ENCODE peak calls at places on chromosomes 11 and 22, in nine cellular contexts. U is cardiac muscle cell, S is NCI-H1436, C is amniotic epithelial cell, R is posterior cingulate gyrus, Q is AG04450, O is HFFc6, X is GM12891, L is GM23338. W is an unnamed sample.

GRCh38 chr11:45266693-45267451 is 19.3 kb downstream of the SYT13 start:
- DNase-seq in O (no peak), S (no peak), Q (no peak), C (no peak), U (no peak), X (no peak), L (peak; percentile 87), R (no peak), W (no peak)

GRCh38 chr11:105960252-105961245 is 61.5 kb downstream of the MSANTD4 start:
- DNase-seq in O (no peak), S (no peak), L (peak; percentile 91), R (no peak), X (no peak), U (no peak), Q (no peak), C (no peak), W (peak; percentile 62)

GRCh38 chr11:47923667-47924066 is 56.7 kb upstream of the PTPRJ start:
- DNase-seq in X (no peak), O (peak; percentile 46), R (no peak), Q (no peak), L (no peak), U (peak; percentile 57), C (no peak), S (no peak), W (no peak)

GRCh38 chr11:65817815-65818680 is 15.7 kb upstream of the SNX32 start:
- DNase-seq in U (peak; percentile 91), X (peak; percentile 95), Q (peak; percentile 55), S (peak; percentile 88), O (peak; percentile 76), L (peak; percentile 96), C (peak; percentile 74), R (peak; percentile 94), W (peak; percentile 85)

GRCh38 chr11:37527545-37527944 is 929.5 kb upstream of the RAG2 start:
- DNase-seq in R (no peak), Q (no peak), S (no peak), O (no peak), C (no peak), X (no peak), L (no peak), U (no peak), W (no peak)

GRCh38 chr11:114075343-114075610 is 15.8 kb downstream of the ZBTB16 start:
- DNase-seq in X (no peak), U (no peak), L (no peak), O (no peak), R (no peak), S (no peak), C (no peak), Q (no peak), W (no peak)

GRCh38 chr11:78040691-78041379 is 17.8 kb upstream of the KCTD14 start:
- DNase-seq in C (no peak), U (no peak), L (peak; percentile 24), O (no peak), S (no peak), Q (no peak), R (no peak), X (no peak), W (no peak)

GRCh38 chr22:21074092-21074715 is 28.5 kb downstream of the LRRC74B start:
- DNase-seq in C (peak; percentile 57), S (no peak), Q (no peak), O (peak; percentile 85), L (no peak), R (no peak), U (peak; percentile 41), X (no peak), W (no peak)

GRCh38 chr11:100574894-100575769 is 112.0 kb upstream of the ARHGAP42 start:
- DNase-seq in C (peak; percentile 35), X (no peak), R (no peak), U (peak; percentile 61), O (peak; percentile 25), Q (no peak), L (peak; percentile 57), S (peak; percentile 40), W (no peak)

GRCh38 chr11:29328961-29329441 is 687.8 kb downstream of the KCNA4 start:
- DNase-seq in U (peak; percentile 83), S (no peak), X (no peak), L (peak; percentile 28), R (no peak), Q (peak; percentile 70), C (peak; percentile 96), O (peak; percentile 66), W (no peak)

GRCh38 chr11:120229451-120230424 is 10.2 kb upstream of the POU2F3 start:
- DNase-seq in R (peak; percentile 57), Q (no peak), L (peak; percentile 76), X (no peak), U (peak; percentile 49), S (peak; percentile 5), O (no peak), C (peak; percentile 29), W (no peak)

GRCh38 chr11:5476184-5476819 is 12.2 kb upstream of the OR52D1 start:
- DNase-seq in O (peak; percentile 30), Q (peak; percentile 7), L (peak; percentile 81), R (no peak), U (peak; percentile 62), S (no peak), X (peak; percentile 44), C (peak; percentile 43), W (peak; percentile 35)

GRCh38 chr11:78212586-78213371 is 24.1 kb downstream of the USP35 start:
- DNase-seq in O (peak; percentile 60), Q (no peak), L (no peak), X (no peak), S (no peak), R (peak; percentile 41), U (peak; percentile 37), C (peak; percentile 79), W (no peak)

GRCh38 chr11:269146-269890 is 8.9 kb upstream of the NLRP6 start:
- DNase-seq in C (peak; percentile 47), S (no peak), Q (no peak), L (peak; percentile 18), U (no peak), X (no peak), R (no peak), O (no peak), W (no peak)

GRCh38 chr11:78828582-78829520 is 254.2 kb upstream of the NARS2 start:
- DNase-seq in L (no peak), X (no peak), R (no peak), U (peak; percentile 21), C (no peak), O (no peak), Q (no peak), S (no peak), W (no peak)

GRCh38 chr22:44758354-44758969 is 6.1 kb downstream of the ARHGAP8 start:
- DNase-seq in X (no peak), O (peak; percentile 44), S (no peak), C (peak; percentile 31), Q (no peak), L (no peak), R (no peak), U (peak; percentile 52), W (no peak)

GRCh38 chr11:15565846-15566245 is 451.1 kb downstream of the INSC start:
- DNase-seq in C (no peak), X (no peak), R (no peak), O (no peak), L (no peak), S (peak; percentile 87), Q (no peak), U (no peak), W (no peak)

GRCh38 chr11:6315811-6316425 is 4.4 kb downstream of the CAVIN3 start:
- DNase-seq in X (peak; percentile 39), C (peak; percentile 53), S (peak; percentile 28), Q (no peak), L (peak; percentile 91), O (peak; percentile 42), U (peak; percentile 76), R (peak; percentile 37), W (peak; percentile 76)

GRCh38 chr11:33564856-33565453 is 135.7 kb downstream of the C11orf91 start:
- DNase-seq in S (no peak), U (no peak), X (no peak), O (no peak), C (no peak), L (peak; percentile 44), R (peak; percentile 66), Q (no peak), W (no peak)

GRCh38 chr22:49847751-49848689 is 5.6 kb upstream of the ZBED4 start:
- DNase-seq in X (no peak), Q (no peak), C (no peak), L (peak; percentile 58), S (no peak), R (no peak), O (no peak), U (no peak), W (no peak)

GRCh38 chr11:64306563-64306875 is 1.2 kb downstream of the ESRRA start:
- DNase-seq in Q (no peak), U (no peak), O (no peak), S (no peak), L (no peak), C (no peak), X (no peak), R (no peak), W (no peak)

GRCh38 chr22:34886391-34886790 is 179.6 kb upstream of the ISX start:
- DNase-seq in R (no peak), X (no peak), L (no peak), O (no peak), U (no peak), S (no peak), Q (no peak), C (no peak), W (no peak)

GRCh38 chr11:113645593-113646349 is 60.3 kb downstream of the TMPRSS5 start:
- DNase-seq in U (peak; percentile 35), O (no peak), R (no peak), Q (no peak), C (peak; percentile 92), S (no peak), X (no peak), L (no peak), W (no peak)

GRCh38 chr22:17922925-17923898 is 101.1 kb downstream of the MICAL3 start:
- DNase-seq in C (peak; percentile 92), L (no peak), S (no peak), Q (peak; percentile 57), R (no peak), U (peak; percentile 89), X (no peak), O (peak; percentile 72), W (no peak)

GRCh38 chr11:17744151-17744940 is 9.8 kb downstream of the KCNC1 start:
- DNase-seq in R (no peak), C (no peak), X (no peak), L (no peak), Q (no peak), S (no peak), U (peak; percentile 23), O (peak; percentile 3), W (no peak)

GRCh38 chr11:1123970-1124369 is 33.8 kb upstream of the MUC5AC start:
- DNase-seq in X (peak; percentile 24), O (no peak), L (no peak), Q (no peak), U (no peak), C (no peak), R (no peak), S (no peak), W (no peak)

GRCh38 chr11:114343020-114343419 is 46.8 kb downstream of the NNMT start:
- DNase-seq in O (no peak), Q (no peak), C (no peak), U (no peak), L (no peak), S (no peak), R (no peak), X (no peak), W (no peak)

GRCh38 chr11:113401718-113402117 is 14.1 kb downstream of the ANKK1 start:
- DNase-seq in R (peak; percentile 42), C (peak; percentile 41), S (peak; percentile 82), Q (no peak), L (no peak), U (peak; percentile 36), X (no peak), O (peak; percentile 1), W (no peak)

GRCh38 chr11:118689503-118689851 is 10.0 kb upstream of the TREH start:
- DNase-seq in O (no peak), C (no peak), R (no peak), U (no peak), L (no peak), Q (no peak), S (no peak), X (no peak), W (no peak)

GRCh38 chr11:92453055-92453454 is 228.4 kb downstream of the FAT3 start:
- DNase-seq in R (no peak), S (no peak), L (no peak), X (no peak), U (peak; percentile 65), O (peak; percentile 60), Q (peak; percentile 6), C (peak; percentile 55), W (no peak)

GRCh38 chr11:69319255-69320106 is 25.5 kb downstream of the MYEOV start:
- DNase-seq in L (no peak), U (no peak), X (no peak), S (no peak), R (no peak), Q (no peak), C (no peak), O (no peak), W (no peak)